ENCODE peak calls at places on chromosomes 4 and X, in nine cellular contexts. R is activated T-helper 1 cell treated with anti-CD3 and anti-CD28 coated beads, Interleukin-2, amount 50 U/mL, for 16 hours; G is memory B cell; L is LoVo; I is NCI-H1105 treated with DMSO at 0.1 percent for 48 hours; V is dermis blood vessel endothelial cell; Q is activated CD4-positive, alpha-beta T cell treated with anti-CD3 and anti-CD28 coated beads, Interleukin-2, amount 50 U/mL, for 24 hours; D is NCI-H2081; Y is neural crest cell. M is an unnamed sample.

GRCh38 chr4:139214039-139214534 is 37.1 kb upstream of the ELF2 start:
- DNase-seq in R (no peak), G (peak), L (no peak), I (no peak), V (no peak), Q (no peak), D (no peak), Y (no peak), M (peak)

GRCh38 chrX:40145670-40146470 is 48.1 kb upstream of the BCOR start:
- DNase-seq in R (no peak), G (no peak), L (no peak), I (no peak), V (no peak), Q (no peak), D (no peak), Y (no peak), M (no peak)

GRCh38 chrX:71493111-71493613 is 39.7 kb upstream of the OGT start:
- DNase-seq in R (no peak), G (no peak), L (no peak), I (no peak), V (peak), Q (no peak), D (no peak), Y (no peak), M (no peak)

GRCh38 chr4:139403457-139403856 is 50.5 kb upstream of the RAB33B start:
- DNase-seq in R (no peak), G (no peak), L (no peak), I (no peak), V (peak), Q (no peak), D (no peak), Y (no peak), M (no peak)

GRCh38 chr4:185741795-185742194 is 70.2 kb downstream of the SORBS2 start:
- DNase-seq in R (no peak), G (no peak), L (no peak), I (no peak), V (no peak), Q (no peak), D (no peak), Y (no peak), M (no peak)

GRCh38 chr4:90220453-90220852 is 93.3 kb downstream of the CCSER1 start:
- DNase-seq in R (no peak), G (no peak), L (no peak), I (no peak), V (no peak), Q (no peak), D (no peak), Y (no peak), M (no peak)

GRCh38 chr4:182770969-182771330 is 146.2 kb downstream of the DCTD start:
- DNase-seq in R (no peak), G (no peak), L (no peak), I (no peak), V (no peak), Q (no peak), D (no peak), Y (no peak), M (no peak)

GRCh38 chrX:77937291-77937690 is 26.8 kb downstream of the ATP7A start:
- DNase-seq in R (no peak), G (no peak), L (peak), I (no peak), V (peak), Q (no peak), D (no peak), Y (no peak), M (no peak)

GRCh38 chrX:124726313-124726712 is 379.9 kb downstream of the SH2D1A start:
- DNase-seq in R (no peak), G (no peak), L (no peak), I (no peak), V (no peak), Q (no peak), D (no peak), Y (no peak), M (no peak)

GRCh38 chrX:145213504-145213903 is 33.8 kb upstream of the SPANXN1 start:
- DNase-seq in R (no peak), G (no peak), L (no peak), I (peak), V (no peak), Q (no peak), D (no peak), Y (peak), M (no peak)

GRCh38 chr4:19051751-19052296 is 1030.3 kb upstream of the LCORL start:
- DNase-seq in R (no peak), G (no peak), L (no peak), I (no peak), V (no peak), Q (no peak), D (peak), Y (no peak), M (peak)

GRCh38 chr4:61762722-61763627 is 562.8 kb downstream of the ADGRL3 start:
- DNase-seq in R (no peak), G (no peak), L (no peak), I (no peak), V (no peak), Q (no peak), D (no peak), Y (no peak), M (no peak)

GRCh38 chr4:24973471-24974251 is 57.1 kb downstream of the LGI2 start:
- DNase-seq in R (no peak), G (no peak), L (no peak), I (no peak), V (no peak), Q (no peak), D (no peak), Y (no peak), M (peak)